ENCODE peak calls at places on chromosome 16, in five cellular contexts. One of them, this sample, is unnamed.

GRCh38 chr16:56848955-56849689 is 15.9 kb upstream of the SLC12A3 start:
- DNase-seq in C1 segment of cervical spinal cord: peak
- DNase-seq in lung: no peak
- DNase-seq in ELR: peak
- DNase-seq in iris pigment epithelial cell: peak
- DNase-seq in this sample: no peak

GRCh38 chr16:90022209-90023077 is 3.2 kb upstream of the DBNDD1 start:
- DNase-seq in C1 segment of cervical spinal cord: peak
- DNase-seq in lung: peak
- DNase-seq in ELR: peak
- DNase-seq in iris pigment epithelial cell: peak
- DNase-seq in this sample: peak

GRCh38 chr16:74740795-74741304 is 33.8 kb downstream of the FA2H start:
- DNase-seq in C1 segment of cervical spinal cord: peak
- DNase-seq in lung: no peak
- DNase-seq in ELR: no peak
- DNase-seq in iris pigment epithelial cell: no peak
- DNase-seq in this sample: peak

GRCh38 chr16:50884066-50884860 is 142.4 kb downstream of the CYLD start:
- DNase-seq in C1 segment of cervical spinal cord: no peak
- DNase-seq in lung: peak
- DNase-seq in ELR: peak
- DNase-seq in iris pigment epithelial cell: no peak
- DNase-seq in this sample: no peak

GRCh38 chr16:4505356-4506153 is 29.4 kb downstream of the HMOX2 start:
- DNase-seq in C1 segment of cervical spinal cord: no peak
- DNase-seq in lung: peak
- DNase-seq in ELR: peak
- DNase-seq in iris pigment epithelial cell: no peak
- DNase-seq in this sample: peak

GRCh38 chr16:69836252-69836651 is 74.1 kb downstream of the WWP2 start:
- DNase-seq in C1 segment of cervical spinal cord: no peak
- DNase-seq in lung: no peak
- DNase-seq in ELR: no peak
- DNase-seq in iris pigment epithelial cell: no peak
- DNase-seq in this sample: no peak

GRCh38 chr16:25093208-25094061 is 18.1 kb upstream of the LCMT1 start:
- DNase-seq in C1 segment of cervical spinal cord: no peak
- DNase-seq in lung: no peak
- DNase-seq in ELR: no peak
- DNase-seq in iris pigment epithelial cell: no peak
- DNase-seq in this sample: no peak

GRCh38 chr16:31110106-31111034 is 2.2 kb downstream of the BCKDK start:
- DNase-seq in C1 segment of cervical spinal cord: no peak
- DNase-seq in lung: no peak
- DNase-seq in ELR: no peak
- DNase-seq in iris pigment epithelial cell: no peak
- DNase-seq in this sample: no peak

GRCh38 chr16:89193576-89194293 is 6.6 kb downstream of the SLC22A31 start:
- DNase-seq in C1 segment of cervical spinal cord: no peak
- DNase-seq in lung: no peak
- DNase-seq in ELR: no peak
- DNase-seq in iris pigment epithelial cell: no peak
- DNase-seq in this sample: no peak

GRCh38 chr16:84446596-84447392 is 57.7 kb downstream of the MEAK7 start:
- DNase-seq in C1 segment of cervical spinal cord: no peak
- DNase-seq in lung: no peak
- DNase-seq in ELR: no peak
- DNase-seq in iris pigment epithelial cell: no peak
- DNase-seq in this sample: no peak

GRCh38 chr16:65658339-65659275 is 536.7 kb upstream of the CDH11 start:
- DNase-seq in C1 segment of cervical spinal cord: no peak
- DNase-seq in lung: no peak
- DNase-seq in ELR: peak
- DNase-seq in iris pigment epithelial cell: peak
- DNase-seq in this sample: no peak

GRCh38 chr16:84699147-84699711 is 571 bp upstream of the USP10 start:
- DNase-seq in C1 segment of cervical spinal cord: no peak
- DNase-seq in lung: no peak
- DNase-seq in ELR: peak
- DNase-seq in iris pigment epithelial cell: no peak
- DNase-seq in this sample: no peak

GRCh38 chr16:25875956-25876608 is 184.3 kb downstream of the HS3ST4 start:
- DNase-seq in C1 segment of cervical spinal cord: no peak
- DNase-seq in lung: no peak
- DNase-seq in ELR: no peak
- DNase-seq in iris pigment epithelial cell: no peak
- DNase-seq in this sample: peak

This sample was measured in stomach.